ENCODE peak calls at places on chromosomes 13 and 19, in nine cellular contexts. N, K, T, C, R, J, S, W and F are unnamed samples.

GRCh38 chr19:12956446-12957388 is at the start of gene GADD45GIP1:
- DNase-seq in C (peak), R (peak), T (peak), N (peak), K (peak), S (peak), J (peak), W (peak), F (peak)

GRCh38 chr19:2543463-2544442 is 67.8 kb downstream of the GADD45B start:
- DNase-seq in S (peak), T (peak), N (peak), J (peak), C (peak), K (peak), W (peak), R (peak), F (peak)

GRCh38 chr19:58480831-58481230 is 4.7 kb downstream of the ZNF446 start:
- DNase-seq in C (no peak), T (no peak), R (no peak), W (no peak), S (no peak), K (no peak), N (no peak), J (no peak), F (no peak)

GRCh38 chr19:43499042-43499441 is 5.5 kb downstream of the PHLDB3 start:
- DNase-seq in K (peak), J (no peak), C (no peak), N (no peak), T (no peak), S (peak), R (no peak), W (no peak), F (no peak)

GRCh38 chr13:54187461-54187860 is 1158.8 kb downstream of the OLFM4 start:
- DNase-seq in C (no peak), J (no peak), T (no peak), N (no peak), S (no peak), R (no peak), K (no peak), W (no peak), F (no peak)

GRCh38 chr13:83546476-83546875 is 335.8 kb downstream of the SLITRK1 start:
- DNase-seq in C (no peak), W (no peak), T (no peak), S (no peak), K (no peak), R (no peak), N (no peak), J (no peak), F (no peak)

GRCh38 chr19:2803486-2804155 is 16.0 kb upstream of the ZNF554 start:
- DNase-seq in S (no peak), T (no peak), C (no peak), W (no peak), R (no peak), N (no peak), J (no peak), K (no peak), F (no peak)

GRCh38 chr19:15280915-15281683 is 48.9 kb upstream of the EPHX3 start:
- DNase-seq in J (no peak), R (peak), K (peak), S (peak), C (no peak), T (peak), W (no peak), N (peak), F (peak)

GRCh38 chr13:42497798-42498197 is 76.2 kb upstream of the TNFSF11 start:
- DNase-seq in R (no peak), N (no peak), W (no peak), C (no peak), T (no peak), K (no peak), J (no peak), S (no peak), F (no peak)

DNA sequence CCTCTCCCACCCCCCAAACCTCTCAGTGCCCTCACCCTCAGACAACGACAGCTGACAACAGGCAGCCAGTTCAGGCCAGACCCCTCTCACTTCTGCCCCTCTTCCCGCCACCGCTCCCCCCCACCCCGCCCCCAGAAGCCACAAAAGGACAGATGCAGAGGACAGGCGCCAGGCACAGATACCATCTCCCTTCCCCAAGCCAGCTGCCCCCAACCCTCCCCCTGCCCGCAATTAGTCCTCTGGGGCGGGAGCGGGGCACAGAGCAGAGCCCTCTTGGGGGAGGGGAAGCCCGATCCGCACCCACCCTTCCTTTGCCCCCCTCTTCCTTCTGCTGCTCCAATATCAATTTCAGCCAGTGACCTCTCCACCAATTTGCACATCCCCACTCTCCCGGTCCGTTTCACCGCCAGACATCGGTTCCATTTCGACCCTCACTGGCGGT is 585 bp upstream of the SHD start:
- DNase-seq in N (no peak), T (no peak), W (no peak), K (no peak), J (peak), C (no peak), S (no peak), R (no peak), F (no peak)
- H3K4me3 ChIP-seq in N (no peak), T (no peak), W (no peak), K (peak), J (peak), C (no peak), S (no peak), R (no peak), F (peak)

DNA sequence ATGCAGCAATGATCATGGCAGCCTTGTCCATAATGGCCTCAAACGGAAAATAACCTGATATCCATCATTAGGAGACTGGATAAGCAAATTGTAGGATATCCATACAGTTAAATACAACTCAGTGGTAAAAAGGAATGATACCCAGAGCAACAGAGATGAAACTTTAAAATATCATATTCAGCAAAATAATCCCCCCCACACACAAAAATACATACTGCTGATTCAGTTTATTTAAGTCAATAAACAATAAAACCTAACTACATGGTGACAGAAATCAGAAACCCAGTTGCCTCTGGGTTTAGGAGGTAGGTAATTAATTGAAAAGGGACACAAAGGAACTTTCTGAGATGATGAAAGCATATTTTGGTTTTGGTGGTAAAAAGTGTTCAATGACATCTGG is 27.9 kb upstream of the DLEU7 start:
- DNase-seq in K (no peak), R (no peak), J (no peak), N (no peak), S (no peak), C (no peak), T (no peak), W (no peak), F (no peak)
- H3K27ac ChIP-seq in K (no peak), R (no peak), J (no peak), N (no peak), S (no peak), C (no peak), T (no peak), W (no peak), F (no peak)

DNA sequence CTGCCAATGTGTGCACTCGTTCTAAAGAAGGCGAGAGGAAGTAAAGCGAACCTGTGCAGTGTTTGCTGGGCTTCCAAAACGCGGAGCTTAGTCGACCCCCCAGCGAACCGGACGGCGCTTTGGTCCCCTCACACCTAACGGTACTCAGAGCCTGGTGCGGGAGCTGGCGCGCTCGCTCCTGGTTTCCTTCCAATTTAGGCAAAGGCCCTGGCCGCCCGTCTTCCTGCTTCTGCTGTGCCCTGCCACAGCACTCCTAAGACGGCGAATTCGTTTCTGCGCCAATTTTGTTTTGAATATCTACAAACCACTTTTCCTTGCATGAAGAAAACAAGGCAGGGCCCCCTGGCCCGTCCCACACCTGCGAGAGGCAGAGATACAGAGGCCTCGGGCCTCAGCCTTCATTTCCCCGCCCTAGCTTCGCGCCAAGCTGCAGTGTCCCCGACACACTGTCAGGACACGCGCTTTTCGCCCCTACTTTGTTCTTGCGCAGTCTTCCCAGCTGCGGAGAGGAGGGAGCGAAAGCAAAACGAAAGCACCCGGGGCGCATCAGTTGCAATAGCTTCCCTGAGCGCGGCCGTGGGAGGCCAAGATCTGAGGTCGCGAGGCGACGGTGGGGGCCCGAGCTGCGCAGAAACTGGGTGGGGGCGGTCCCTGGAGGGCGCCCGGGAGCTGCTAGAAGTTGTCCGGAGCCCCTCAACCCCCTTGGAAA is 111.9 kb downstream of the KCNRG start:
- DNase-seq in T (peak), K (peak), C (no peak), J (peak), N (peak), W (peak), R (peak), S (peak), F (peak)
- H3K4me3 ChIP-seq in T (peak), K (peak), C (no peak), J (peak), N (no peak), W (peak), R (peak), S (peak), F (peak)

DNA sequence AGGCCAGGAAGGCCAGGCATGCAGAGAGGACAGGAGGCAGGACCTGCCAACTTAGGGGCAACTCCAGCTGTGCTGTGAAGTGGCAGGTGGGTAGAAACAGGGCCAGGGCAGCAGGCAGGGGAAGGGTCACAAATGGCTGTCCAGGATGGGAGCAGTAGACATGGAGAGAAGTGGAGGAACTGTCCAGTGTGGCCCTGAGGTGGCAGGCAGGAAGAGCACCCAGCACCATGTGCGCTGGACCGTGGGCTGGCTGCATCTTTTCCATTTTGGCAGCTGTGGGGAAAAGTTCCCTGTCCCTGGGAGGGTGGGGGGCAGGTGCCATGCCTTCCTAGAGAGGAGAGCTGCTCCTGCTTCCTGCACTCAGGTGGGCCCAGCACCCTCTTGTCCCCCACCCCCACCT is 13.8 kb downstream of the DEDD2 start:
- DNase-seq in C (no peak), K (no peak), J (no peak), W (no peak), R (no peak), N (no peak), T (no peak), S (no peak), F (no peak)
- H3K27ac ChIP-seq in C (no peak), K (no peak), J (no peak), W (no peak), R (no peak), N (no peak), T (no peak), S (no peak), F (no peak)

GRCh38 chr19:54164369-54165068 is 5.0 kb upstream of the LENG1 start:
- DNase-seq in S (peak), R (peak), J (peak), C (peak), K (peak), T (no peak), N (peak), W (peak), F (no peak)
- H3K4me3 ChIP-seq in S (no peak), R (no peak), J (peak), C (peak), K (no peak), T (no peak), N (no peak), W (no peak), F (peak)

DNA sequence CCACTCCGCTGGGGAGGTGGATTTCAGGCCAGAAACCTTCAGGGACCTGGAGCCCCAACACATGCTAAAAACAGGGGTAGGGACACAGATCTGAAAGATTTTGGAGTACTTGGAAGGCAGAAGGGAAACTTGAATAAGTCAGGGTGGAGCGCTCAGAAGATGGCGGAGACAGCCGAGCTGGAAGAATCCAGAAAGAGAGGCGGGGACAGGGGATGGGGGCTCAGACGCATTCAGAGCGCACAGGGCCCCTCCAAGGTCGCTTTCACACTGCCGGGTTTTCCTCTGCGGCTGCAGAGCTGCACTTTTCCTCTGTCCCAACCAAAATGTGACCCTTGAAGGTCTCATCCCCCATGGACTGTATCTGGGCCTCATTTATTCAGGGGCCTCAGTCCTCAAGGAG is 56.9 kb downstream of the ERICH4 start:
- DNase-seq in S (no peak), T (no peak), C (no peak), N (no peak), J (no peak), R (no peak), K (no peak), W (no peak), F (no peak)
- H3K27ac ChIP-seq in S (peak), T (peak), C (no peak), N (no peak), J (no peak), R (peak), K (peak), W (no peak), F (peak)

GRCh38 chr13:51804295-51805172 is 571 bp upstream of the DHRS12 start:
- DNase-seq in C (no peak), T (no peak), S (no peak), N (peak), J (no peak), W (peak), K (peak), R (peak), F (no peak)

GRCh38 chr13:51806571-51806970 is 2.6 kb upstream of the DHRS12 start:
- DNase-seq in C (no peak), K (peak), R (no peak), T (no peak), J (no peak), S (peak), W (no peak), N (peak), F (no peak)

GRCh38 chr13:51803422-51804294 is at the start of gene DHRS12:
- DNase-seq in C (peak), T (peak), K (peak), J (peak), W (peak), S (peak), N (peak), R (peak), F (peak)

GRCh38 chr13:51805925-51806324 is 2.0 kb upstream of the DHRS12 start:
- DNase-seq in T (no peak), K (no peak), N (no peak), R (no peak), J (no peak), W (no peak), S (no peak), C (no peak), F (no peak)

GRCh38 chr13:51805313-51805712 is 1.4 kb upstream of the DHRS12 start:
- DNase-seq in S (no peak), T (no peak), R (no peak), N (no peak), W (no peak), J (no peak), C (no peak), K (no peak), F (no peak)
- H3K4me3 ChIP-seq in S (no peak), T (peak), R (no peak), N (no peak), W (peak), J (peak), C (no peak), K (peak), F (peak)

DNA sequence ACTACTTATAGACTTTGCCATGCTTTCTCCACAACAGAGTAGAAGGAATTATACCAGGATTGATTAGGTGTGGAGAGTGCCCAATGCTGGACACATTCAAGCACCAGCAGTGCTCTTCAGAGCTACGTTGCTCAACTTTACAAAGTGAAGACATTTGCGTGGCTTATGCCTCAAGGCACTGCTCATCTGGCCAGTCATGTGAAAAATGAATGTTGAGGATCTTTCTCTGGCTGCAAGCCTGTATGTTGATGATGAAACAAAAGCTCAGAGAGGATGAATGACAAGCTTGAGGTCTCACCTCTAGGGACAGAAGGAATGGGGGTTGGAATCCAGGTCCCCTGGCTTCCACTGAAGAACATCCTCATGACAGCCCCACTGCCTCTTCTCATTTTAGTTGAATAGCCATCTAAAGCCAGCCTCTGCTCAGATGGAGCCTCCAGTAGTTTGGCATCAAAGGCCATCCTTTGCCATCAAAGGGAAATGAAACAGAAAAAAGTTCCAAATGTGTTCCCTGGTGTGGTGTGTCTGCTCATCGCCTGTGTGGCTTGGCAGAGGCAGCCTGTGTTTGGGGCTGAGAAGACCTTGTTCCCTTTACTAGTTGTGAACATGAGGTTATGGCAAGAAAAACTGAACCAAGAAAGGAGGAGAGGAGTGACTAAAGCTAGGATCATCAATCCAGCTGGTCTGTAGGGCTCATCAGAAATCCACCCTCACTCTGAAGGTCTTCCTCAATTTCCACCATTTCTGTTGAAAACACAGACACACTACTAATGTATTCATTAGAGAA is 114.0 kb upstream of the KL start:
- DNase-seq in S (no peak), W (no peak), K (no peak), N (no peak), T (no peak), R (peak), C (no peak), J (no peak), F (no peak)
- H3K27ac ChIP-seq in S (peak), W (no peak), K (peak), N (no peak), T (peak), R (peak), C (no peak), J (no peak), F (peak)

GRCh38 chr13:99987180-99988047 is 5.8 kb downstream of the ZIC2 start:
- DNase-seq in S (no peak), T (no peak), K (no peak), W (no peak), R (no peak), J (peak), C (no peak), N (no peak), F (no peak)
- H3K4me3 ChIP-seq in S (no peak), T (no peak), K (no peak), W (no peak), R (no peak), J (peak), C (no peak), N (no peak), F (no peak)